ENCODE peak calls at places on chromosomes 13 and 19, in four cellular contexts. C, Q, I and R are unnamed samples.
A peak's percentile ranks its signal among the peaks of the same experiment; 100 is the strongest.

GRCh38 chr13:106159295-106160195 is 375.9 kb downstream of the EFNB2 start:
- DNase-seq in C (no peak), Q (no peak), I (no peak), R (no peak)

GRCh38 chr19:3516675-3517207 is 10.6 kb downstream of the FZR1 start:
- DNase-seq in C (no peak), Q (peak; percentile 53), I (peak; percentile 51), R (no peak)

GRCh38 chr19:33416307-33417215 is 43.1 kb downstream of the CEBPG start:
- DNase-seq in C (peak; percentile 52), Q (peak; percentile 77), I (peak; percentile 77), R (no peak)

GRCh38 chr13:96089749-96090239 is at the start of gene HS6ST3:
- DNase-seq in C (no peak), Q (peak; percentile 16), I (peak; percentile 33), R (no peak)

GRCh38 chr13:46296920-46297319 is 85.2 kb downstream of the LRRC63 start:
- DNase-seq in C (no peak), Q (peak; percentile 18), I (peak; percentile 20), R (no peak)

GRCh38 chr19:56720281-56720680 is 48.7 kb upstream of the ZNF835 start:
- DNase-seq in C (no peak), Q (no peak), I (no peak), R (no peak)

GRCh38 chr13:45219938-45220375 is 19.1 kb upstream of the KCTD4 start:
- DNase-seq in C (no peak), Q (peak; percentile 93), I (peak; percentile 98), R (no peak)

GRCh38 chr13:98519976-98520375 is 56.9 kb downstream of the STK24 start:
- DNase-seq in C (no peak), Q (no peak), I (no peak), R (no peak)

GRCh38 chr19:16263115-16263839 is 61.3 kb upstream of the KLF2 start:
- DNase-seq in C (no peak), Q (no peak), I (no peak), R (no peak)

GRCh38 chr13:111115051-111115840 is at the start of gene ARHGEF7:
- DNase-seq in C (no peak), Q (no peak), I (peak; percentile 4), R (no peak)

GRCh38 chr13:49633687-49634086 is 5.4 kb downstream of the ARL11 start:
- DNase-seq in C (no peak), Q (no peak), I (no peak), R (no peak)

GRCh38 chr13:24788538-24788937 is 24.6 kb downstream of the RNF17 start:
- DNase-seq in C (no peak), Q (no peak), I (peak; percentile 35), R (no peak)

GRCh38 chr19:22595918-22596341 is 38.2 kb upstream of the ZNF492 start:
- DNase-seq in C (peak; percentile 37), Q (no peak), I (no peak), R (peak; percentile 82)

GRCh38 chr19:11019824-11020223 is 59.0 kb downstream of the SMARCA4 start:
- DNase-seq in C (no peak), Q (no peak), I (no peak), R (no peak)

GRCh38 chr19:4578552-4579248 is 19.2 kb upstream of the SEMA6B start:
- DNase-seq in C (no peak), Q (no peak), I (no peak), R (no peak)

GRCh38 chr13:49400755-49401659 is 42.9 kb downstream of the CAB39L start:
- DNase-seq in C (no peak), Q (peak; percentile 31), I (peak; percentile 74), R (no peak)

GRCh38 chr19:10026744-10027143 is 13.5 kb downstream of the RDH8 start:
- DNase-seq in C (no peak), Q (no peak), I (no peak), R (no peak)

GRCh38 chr13:28492527-28493367 is 2.2 kb downstream of the FLT1 start:
- DNase-seq in C (no peak), Q (no peak), I (no peak), R (no peak)

GRCh38 chr13:22789027-22789593 is 391.7 kb upstream of the SGCG start:
- DNase-seq in C (no peak), Q (no peak), I (peak; percentile 50), R (no peak)

GRCh38 chr19:31543456-31543855 is 194.2 kb upstream of the TSHZ3 start:
- DNase-seq in C (no peak), Q (no peak), I (no peak), R (no peak)

GRCh38 chr13:90683711-90684131 is 663.8 kb upstream of the MIR17HG start:
- DNase-seq in C (no peak), Q (no peak), I (no peak), R (no peak)

GRCh38 chr19:10320602-10321416 is 5.0 kb upstream of the FDX2 start:
- DNase-seq in C (no peak), Q (no peak), I (no peak), R (no peak)

GRCh38 chr19:4916292-4917082 is 7.2 kb downstream of the UHRF1 start:
- DNase-seq in C (no peak), Q (no peak), I (no peak), R (no peak)

GRCh38 chr13:112699318-112699918 is 9.6 kb downstream of the ATP11A start:
- DNase-seq in C (no peak), Q (no peak), I (no peak), R (no peak)

GRCh38 chr13:45623516-45624090 is 8.1 kb upstream of the ERICH6B start:
- DNase-seq in C (no peak), Q (peak; percentile 45), I (peak; percentile 45), R (no peak)

GRCh38 chr19:37519890-37520289 is 13.2 kb downstream of the ZNF793 start:
- DNase-seq in C (no peak), Q (peak; percentile 3), I (peak; percentile 66), R (no peak)

GRCh38 chr19:47720669-47721068 is 7.4 kb downstream of the EHD2 start:
- DNase-seq in C (no peak), Q (no peak), I (no peak), R (no peak)

GRCh38 chr19:33297401-33298145 is 4.8 kb downstream of the CEBPA start:
- DNase-seq in C (no peak), Q (no peak), I (no peak), R (no peak)

GRCh38 chr19:17671906-17672305 is 16.2 kb downstream of the UNC13A start:
- DNase-seq in C (no peak), Q (peak; percentile 68), I (peak; percentile 54), R (no peak)

DNA sequence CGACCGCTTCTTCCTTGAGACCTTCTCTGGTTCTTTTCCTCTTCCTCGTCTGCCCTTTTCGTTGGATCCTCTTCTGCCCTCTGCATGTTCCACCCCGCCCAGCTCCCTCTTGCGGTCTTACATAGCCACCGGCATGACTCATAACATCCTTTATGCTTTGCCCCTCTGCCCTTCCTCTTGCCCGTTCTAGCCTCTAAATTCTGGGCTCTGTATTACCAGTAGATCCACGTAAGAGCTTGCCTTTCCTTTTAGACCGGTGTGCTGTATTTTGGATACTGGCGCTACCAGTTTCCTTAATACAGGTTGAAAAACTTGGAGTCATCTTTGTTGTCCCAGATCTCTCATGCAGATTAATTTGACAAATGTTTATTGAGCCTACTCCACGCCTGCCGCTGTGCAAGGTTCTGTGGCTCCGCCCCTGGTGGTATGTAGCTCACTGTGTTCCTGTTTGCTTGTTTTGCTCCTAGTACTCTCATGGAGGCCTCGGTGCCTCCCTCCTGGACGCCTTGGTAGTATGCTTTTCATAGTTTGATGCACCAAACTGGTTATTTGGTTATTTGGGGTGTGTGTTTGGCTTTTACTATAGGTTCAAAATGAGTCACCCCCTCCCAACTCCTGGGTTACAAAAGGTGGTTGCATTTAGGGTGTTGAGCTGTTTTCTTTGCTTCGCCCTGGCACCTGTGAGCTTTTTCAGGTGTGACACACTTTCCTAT is 1.7 kb downstream of the GTF3A start:
- DNase-seq in C (no peak), Q (peak; percentile 87), I (peak; percentile 93), R (peak; percentile 70)
- TF ChIP-seq CTCF in C (no peak), Q (peak; percentile 41), I (peak; percentile 59), R (no peak)

GRCh38 chr19:35510626-35510964 is 2.9 kb downstream of the DMKN start:
- DNase-seq in C (no peak), Q (no peak), I (no peak), R (no peak)
- TF ChIP-seq CTCF in C (no peak), Q (no peak), I (no peak), R (no peak)

GRCh38 chr13:26133286-26133685 is 81.5 kb upstream of the SHISA2 start:
- DNase-seq in C (no peak), Q (no peak), I (no peak), R (no peak)

GRCh38 chr13:26133851-26134250 is 82.0 kb upstream of the SHISA2 start:
- DNase-seq in C (no peak), Q (peak; percentile 2), I (no peak), R (no peak)

GRCh38 chr13:26128676-26129075 is 76.9 kb upstream of the SHISA2 start:
- DNase-seq in C (no peak), Q (no peak), I (no peak), R (no peak)

GRCh38 chr13:26132756-26133155 is 80.9 kb upstream of the SHISA2 start:
- DNase-seq in C (no peak), Q (peak; percentile 29), I (no peak), R (no peak)
- TF ChIP-seq CTCF in C (no peak), Q (peak; percentile 41), I (no peak), R (no peak)

DNA sequence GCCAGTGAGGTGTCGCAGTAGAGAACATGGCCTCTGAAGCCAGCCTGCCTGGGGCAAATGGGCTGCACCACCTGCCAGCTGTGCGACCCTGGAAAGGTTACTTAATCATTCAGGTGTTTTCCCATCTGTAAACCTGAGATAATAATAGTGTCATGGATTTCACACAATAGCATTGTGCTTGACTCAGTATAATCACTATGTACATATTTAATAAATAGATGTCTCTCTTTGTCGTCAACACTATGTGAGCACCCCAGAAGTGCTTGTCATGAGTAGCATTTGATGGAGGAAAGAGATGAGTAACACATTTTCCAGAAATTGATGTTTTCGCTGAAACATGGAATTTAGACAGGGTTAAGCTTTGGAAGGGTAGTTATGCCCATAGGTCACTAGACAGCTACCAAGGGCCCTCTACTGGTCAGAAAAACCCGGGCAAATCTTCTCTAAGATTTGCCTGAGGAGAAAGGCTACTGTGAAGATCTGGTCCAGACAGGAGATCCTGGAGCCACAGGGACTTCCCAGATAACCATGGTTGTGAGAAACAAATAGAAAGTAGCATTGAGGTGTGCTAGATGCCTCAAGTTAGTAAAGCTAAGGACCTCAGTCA is 9.5 kb upstream of the MBNL2 start:
- DNase-seq in C (no peak), Q (peak; percentile 68), I (peak; percentile 54), R (no peak)
- TF ChIP-seq CTCF in C (no peak), Q (peak; percentile 82), I (peak; percentile 72), R (peak; percentile 46)

GRCh38 chr13:77356155-77356554 is 29.3 kb upstream of the MYCBP2 start:
- DNase-seq in C (no peak), Q (no peak), I (no peak), R (no peak)

GRCh38 chr13:77360032-77360431 is 33.1 kb upstream of the MYCBP2 start:
- DNase-seq in C (no peak), Q (no peak), I (no peak), R (no peak)

GRCh38 chr13:77362166-77362565 is 35.3 kb upstream of the MYCBP2 start:
- DNase-seq in C (no peak), Q (no peak), I (no peak), R (no peak)

GRCh38 chr13:77358001-77358400 is 31.1 kb upstream of the MYCBP2 start:
- DNase-seq in C (no peak), Q (no peak), I (no peak), R (no peak)

GRCh38 chr13:77359171-77359570 is 32.3 kb upstream of the MYCBP2 start:
- DNase-seq in C (no peak), Q (peak; percentile 14), I (peak; percentile 23), R (no peak)
- TF ChIP-seq CTCF in C (no peak), Q (no peak), I (no peak), R (no peak)

GRCh38 chr13:33172911-33173310 is 112.6 kb downstream of the STARD13 start:
- DNase-seq in C (no peak), Q (no peak), I (peak; percentile 19), R (no peak)
- TF ChIP-seq CTCF in C (no peak), Q (no peak), I (no peak), R (no peak)

GRCh38 chr13:42216422-42216735 is 55.6 kb upstream of the AKAP11 start:
- DNase-seq in C (no peak), Q (no peak), I (no peak), R (no peak)
- TF ChIP-seq CTCF in C (no peak), Q (no peak), I (no peak), R (no peak)